ENCODE peak calls at places on chromosomes 11 and 22, in four cellular contexts. K is prostate gland, T is GM23338, W is K562. I is an unnamed sample.

GRCh38 chr11:34068098-34068497 is 16.6 kb downstream of the CAPRIN1 start:
- DNase-seq in T (no peak), W (no peak), K (no peak), I (no peak)

GRCh38 chr22:24402460-24403192 is 24.8 kb upstream of the ADORA2A start:
- DNase-seq in W (no peak), K (peak), T (no peak), I (no peak)

GRCh38 chr11:93567406-93567819 is 24.2 kb upstream of the SMCO4 start:
- DNase-seq in K (peak), T (no peak), W (no peak), I (no peak)

GRCh38 chr22:49406879-49407587 is 420.6 kb downstream of the BRD1 start:
- DNase-seq in K (no peak), T (no peak), W (no peak), I (no peak)

GRCh38 chr11:21646351-21646750 is 546.5 kb upstream of the ANO5 start:
- DNase-seq in W (no peak), K (no peak), T (no peak), I (no peak)

GRCh38 chr22:45166935-45167334 is 3.2 kb downstream of the NUP50 start:
- DNase-seq in K (no peak), T (no peak), W (no peak), I (no peak)

GRCh38 chr22:40401981-40402406 is 31.6 kb downstream of the SGSM3 start:
- DNase-seq in T (no peak), W (no peak), K (no peak), I (no peak)

GRCh38 chr22:50091092-50091491 is 1.3 kb downstream of the MOV10L1 start:
- DNase-seq in K (no peak), T (no peak), W (no peak), I (no peak)

GRCh38 chr11:64903291-64903833 is 13.6 kb downstream of the ATG2A start:
- DNase-seq in W (no peak), T (no peak), K (no peak), I (no peak)

GRCh38 chr11:76159983-76160661 is 46.2 kb downstream of the WNT11 start:
- DNase-seq in K (no peak), T (no peak), W (no peak), I (no peak)

GRCh38 chr11:62980133-62980760 is 4.5 kb downstream of the SLC22A6 start:
- DNase-seq in K (no peak), T (peak), W (no peak), I (no peak)

GRCh38 chr22:19275513-19275912 is 16.0 kb downstream of the CLTCL1 start:
- DNase-seq in T (no peak), W (no peak), K (no peak), I (no peak)

GRCh38 chr11:94876645-94877445 is 96.5 kb downstream of the CWC15 start:
- DNase-seq in T (no peak), W (peak), K (peak), I (peak)

GRCh38 chr11:64767344-64768299 is 7.8 kb upstream of the PYGM start:
- DNase-seq in W (no peak), K (no peak), T (peak), I (no peak)

GRCh38 chr11:103923473-103923931 is 112.9 kb upstream of the DDI1 start:
- DNase-seq in T (peak), W (no peak), K (no peak), I (no peak)

GRCh38 chr11:85170184-85170583 is 457.0 kb downstream of the DLG2 start:
- DNase-seq in W (no peak), T (peak), K (no peak), I (no peak)

GRCh38 chr11:83572521-83572920 is 286.4 kb upstream of the CCDC90B start:
- DNase-seq in W (no peak), K (no peak), T (peak), I (no peak)

GRCh38 chr22:39264344-39265116 is 19.7 kb upstream of the PDGFB start:
- DNase-seq in W (no peak), T (no peak), K (no peak), I (no peak)

GRCh38 chr22:30694171-30694637 is 470 bp upstream of the OSBP2 start:
- DNase-seq in W (no peak), K (peak), T (peak), I (no peak)

GRCh38 chr11:11148104-11148509 is 204.9 kb downstream of the CSNK2A3 start:
- DNase-seq in W (peak), T (peak), K (peak), I (no peak)

GRCh38 chr22:17914474-17914873 is 109.9 kb downstream of the MICAL3 start:
- DNase-seq in K (no peak), W (no peak), T (no peak), I (no peak)

GRCh38 chr11:46480166-46480726 is 88.7 kb upstream of the CHRM4 start:
- DNase-seq in T (no peak), K (no peak), W (no peak), I (no peak)

GRCh38 chr22:19143967-19144400 is 467 bp downstream of the ESS2 start:
- DNase-seq in T (no peak), W (peak), K (no peak), I (no peak)

GRCh38 chr22:22786301-22787115 is 101.1 kb upstream of the IGLL5 start:
- DNase-seq in W (peak), K (no peak), T (no peak), I (no peak)

GRCh38 chr11:97610000-97610399 is 1220.2 kb downstream of the JRKL start:
- DNase-seq in W (peak), T (peak), K (no peak), I (no peak)

GRCh38 chr22:38774496-38775166 is 18.8 kb upstream of the SUN2 start:
- DNase-seq in W (no peak), K (peak), T (no peak), I (no peak)

GRCh38 chr11:45168366-45169130 is 22.1 kb downstream of the PRDM11 start:
- DNase-seq in W (no peak), K (no peak), T (peak), I (no peak)

GRCh38 chr11:1841511-1842148 is 2.8 kb downstream of the TNNI2 start:
- DNase-seq in W (no peak), K (no peak), T (no peak), I (no peak)

GRCh38 chr11:61362542-61362875 is 335 bp downstream of the TMEM138 start:
- DNase-seq in W (peak), K (no peak), T (peak), I (no peak)

GRCh38 chr22:47213571-47214230 is 451.3 kb downstream of the TBC1D22A start:
- DNase-seq in W (peak), K (no peak), T (peak), I (peak)

GRCh38 chr11:68655406-68655805 is 28.9 kb upstream of the GAL start:
- DNase-seq in T (no peak), W (no peak), K (no peak), I (no peak)

GRCh38 chr11:114348200-114349191 is 51.8 kb downstream of the C11orf71 start:
- DNase-seq in K (peak), T (peak), W (peak), I (peak)

GRCh38 chr11:69303427-69303826 is 9.5 kb downstream of the MYEOV start:
- DNase-seq in W (no peak), T (no peak), K (no peak), I (no peak)

GRCh38 chr11:85766801-85767200 is 44.1 kb downstream of the SYTL2 start:
- DNase-seq in T (no peak), W (no peak), K (no peak), I (no peak)

GRCh38 chr11:2305862-2306823 is 4.3 kb downstream of the TSPAN32 start:
- DNase-seq in T (no peak), W (no peak), K (no peak), I (no peak)

GRCh38 chr11:22690891-22691290 is 24.5 kb downstream of the GAS2 start:
- DNase-seq in T (no peak), W (no peak), K (no peak), I (no peak)

GRCh38 chr11:69815973-69816372 is 3.2 kb downstream of the FGF3 start:
- DNase-seq in W (no peak), K (no peak), T (no peak), I (no peak)

GRCh38 chr22:38315801-38316339 is 1.4 kb downstream of the CSNK1E start:
- DNase-seq in T (no peak), W (no peak), K (no peak), I (no peak)

DNA sequence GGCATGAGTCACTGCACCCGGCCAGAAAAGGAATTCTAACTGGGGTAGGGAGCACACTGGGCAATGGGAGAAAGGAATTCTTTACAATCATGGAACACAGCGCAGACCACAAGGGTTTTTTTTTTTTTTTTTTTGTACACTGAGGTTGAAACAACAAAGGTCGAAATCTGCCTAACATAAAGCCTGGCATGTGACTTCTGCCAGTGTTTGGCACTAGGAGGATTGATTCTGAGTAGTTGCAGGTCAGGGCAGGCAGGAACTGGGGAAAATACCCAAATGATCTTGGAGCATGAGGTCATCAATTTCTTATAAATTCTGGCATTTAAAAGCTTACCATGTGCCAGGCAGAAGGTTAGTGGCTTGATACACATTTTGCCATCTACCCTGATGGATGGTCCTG is 202.0 kb upstream of the SNX19 start:
- DNase-seq in K (no peak), T (no peak), W (no peak), I (no peak)
- TF ChIP-seq POLR2AphosphoS5 in K (no peak), T (no peak), W (no peak), I (no peak)

GRCh38 chr11:72353861-72354260 is 80.5 kb downstream of the CLPB start:
- DNase-seq in W (no peak), T (peak), K (no peak), I (no peak)

GRCh38 chr11:72363112-72363511 is 71.2 kb downstream of the CLPB start:
- DNase-seq in K (no peak), W (no peak), T (no peak), I (no peak)

GRCh38 chr11:72354356-72355115 is 79.8 kb downstream of the CLPB start:
- DNase-seq in K (no peak), W (no peak), T (peak), I (no peak)

GRCh38 chr11:72361321-72361720 is 73.0 kb downstream of the CLPB start:
- DNase-seq in T (no peak), K (no peak), W (no peak), I (no peak)

DNA sequence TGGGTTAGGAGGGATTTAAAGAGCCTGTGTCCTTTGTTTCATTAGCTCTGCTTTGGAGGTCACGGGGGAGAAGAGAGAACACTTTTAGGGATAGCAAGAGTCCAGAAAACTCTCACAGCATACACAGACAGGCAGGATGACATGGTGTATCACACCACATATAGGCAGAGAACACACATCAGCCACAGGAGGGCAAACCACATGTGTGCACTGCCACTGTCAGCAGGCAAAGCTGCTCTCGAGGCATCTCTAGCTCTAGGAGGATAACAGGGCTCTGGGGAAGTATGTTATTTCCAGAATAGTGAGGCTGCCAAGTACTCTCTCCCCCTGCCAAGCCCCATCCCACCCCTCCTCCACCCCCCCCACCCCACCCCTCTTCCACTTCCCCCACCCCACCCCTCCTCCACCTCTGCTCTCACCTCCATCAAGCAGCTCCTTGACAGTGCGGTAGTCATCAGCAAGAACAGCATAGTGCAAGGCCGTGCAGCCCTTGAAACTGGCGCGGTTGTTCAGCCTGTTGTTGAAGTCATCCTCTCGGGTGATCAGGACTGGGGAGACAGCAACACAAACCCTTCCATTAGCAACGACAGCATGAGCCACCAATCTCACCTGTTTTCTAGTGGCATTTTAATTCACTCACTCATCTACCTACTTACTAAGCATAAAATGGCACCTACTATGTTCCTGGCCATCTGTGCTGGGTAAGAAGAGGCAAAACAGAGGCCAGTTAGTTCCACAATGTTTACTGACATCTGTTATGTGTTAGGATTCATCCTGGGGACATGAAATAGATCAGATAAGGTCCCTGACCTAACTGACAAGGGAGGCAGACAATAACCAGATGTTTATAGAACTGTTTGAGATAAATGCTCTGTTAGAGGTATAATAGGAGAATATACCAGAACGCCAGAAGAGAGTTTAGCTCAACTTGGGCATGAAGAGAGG is 75.6 kb downstream of the CLPB start:
- DNase-seq in W (no peak), T (no peak), K (no peak), I (no peak)
- H3K27ac ChIP-seq in W (no peak), T (no peak), K (no peak), I (no peak)

GRCh38 chr22:37022483-37023337 is 3.2 kb downstream of the MPST start:
- DNase-seq in W (no peak), T (no peak), K (no peak), I (no peak)

GRCh38 chr22:37021041-37021440 is 1.5 kb downstream of the MPST start:
- DNase-seq in K (no peak), W (no peak), T (no peak), I (no peak)

GRCh38 chr22:37020192-37020479 is 594 bp downstream of the MPST start:
- DNase-seq in T (no peak), W (peak), K (peak), I (no peak)

GRCh38 chr22:37023743-37024338 is 4.3 kb downstream of the MPST start:
- DNase-seq in T (no peak), W (no peak), K (no peak), I (no peak)

DNA sequence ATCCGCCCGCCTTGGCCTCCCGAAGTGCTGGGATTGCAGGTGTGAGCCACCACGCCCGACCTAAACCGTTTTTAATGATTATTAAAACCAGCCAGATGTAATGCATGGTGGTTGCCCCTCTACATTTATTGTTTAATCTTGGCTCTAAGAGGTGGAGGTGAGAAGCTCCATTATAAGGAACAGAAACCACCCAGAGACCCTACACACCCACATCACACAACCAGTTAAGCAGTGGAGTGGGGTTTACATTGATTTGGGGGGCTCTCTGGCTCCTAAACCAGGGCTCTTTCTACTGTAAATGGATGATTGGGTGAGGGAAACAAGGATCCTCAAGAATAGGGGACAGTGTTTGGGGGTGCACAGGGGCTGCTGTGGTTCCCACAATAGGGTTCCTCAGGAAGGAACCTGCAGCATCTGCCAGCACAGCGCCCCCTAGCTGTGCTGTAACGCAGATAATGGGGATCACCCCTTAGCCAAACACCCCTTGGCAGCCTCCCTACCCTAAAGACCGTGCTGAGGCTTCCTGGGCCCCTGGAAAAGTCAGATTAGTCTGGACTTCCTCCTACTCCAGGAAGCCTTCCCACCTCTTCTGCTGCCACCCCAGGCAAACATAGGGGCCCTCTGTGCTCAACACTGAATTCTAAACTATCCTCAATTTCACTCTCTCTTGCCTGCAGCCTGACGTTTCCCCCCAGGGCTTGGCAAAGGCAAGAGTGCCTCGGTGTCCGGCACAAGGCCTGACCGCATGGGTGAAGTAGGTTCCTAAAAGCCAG is 2.4 kb downstream of the MPST start:
- DNase-seq in W (peak), K (no peak), T (peak), I (no peak)
- H3K4me3 ChIP-seq in W (no peak), K (no peak), T (no peak), I (no peak)

GRCh38 chr22:43325176-43325575 is 18.0 kb downstream of the SCUBE1 start:
- DNase-seq in K (no peak), W (no peak), T (no peak), I (no peak)
- TF ChIP-seq POLR2AphosphoS5 in K (no peak), W (no peak), T (no peak), I (no peak)

GRCh38 chr11:67451658-67451976 is 912 bp downstream of the GPR152 start:
- DNase-seq in T (no peak), K (no peak), W (no peak), I (no peak)
- H3K27ac ChIP-seq in T (no peak), K (no peak), W (no peak), I (no peak)

GRCh38 chr11:78205256-78205655 is 16.5 kb downstream of the USP35 start:
- DNase-seq in W (no peak), K (no peak), T (no peak), I (no peak)

GRCh38 chr11:78205691-78206090 is 17.0 kb downstream of the USP35 start:
- DNase-seq in K (no peak), T (no peak), W (no peak), I (no peak)

GRCh38 chr11:78201096-78201495 is 12.4 kb downstream of the USP35 start:
- DNase-seq in T (no peak), K (no peak), W (no peak), I (no peak)

GRCh38 chr11:78202733-78203167 is 14.0 kb downstream of the USP35 start:
- DNase-seq in K (no peak), W (no peak), T (no peak), I (no peak)

DNA sequence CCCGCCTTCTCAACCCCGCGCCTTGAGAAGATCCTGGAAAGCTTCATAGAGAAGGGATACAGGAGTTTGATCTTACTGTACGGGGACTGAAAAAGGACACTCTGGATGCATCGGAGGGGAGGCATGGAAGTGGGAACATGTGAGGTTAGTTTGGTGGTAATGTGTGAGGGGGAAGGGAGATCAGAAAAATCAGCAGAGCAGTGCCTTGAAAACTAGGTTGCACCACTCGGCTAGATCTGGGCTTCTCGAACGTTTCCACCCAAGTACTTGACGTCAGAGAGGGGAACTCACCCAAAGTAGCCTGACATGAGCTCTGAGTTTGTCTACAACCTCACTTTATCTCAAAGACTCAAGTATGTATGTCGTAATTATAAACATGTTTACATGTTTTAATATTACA is 14.5 kb downstream of the USP35 start:
- DNase-seq in T (no peak), W (no peak), K (no peak), I (no peak)
- H3K4me3 ChIP-seq in T (no peak), W (no peak), K (no peak), I (no peak)

DNA sequence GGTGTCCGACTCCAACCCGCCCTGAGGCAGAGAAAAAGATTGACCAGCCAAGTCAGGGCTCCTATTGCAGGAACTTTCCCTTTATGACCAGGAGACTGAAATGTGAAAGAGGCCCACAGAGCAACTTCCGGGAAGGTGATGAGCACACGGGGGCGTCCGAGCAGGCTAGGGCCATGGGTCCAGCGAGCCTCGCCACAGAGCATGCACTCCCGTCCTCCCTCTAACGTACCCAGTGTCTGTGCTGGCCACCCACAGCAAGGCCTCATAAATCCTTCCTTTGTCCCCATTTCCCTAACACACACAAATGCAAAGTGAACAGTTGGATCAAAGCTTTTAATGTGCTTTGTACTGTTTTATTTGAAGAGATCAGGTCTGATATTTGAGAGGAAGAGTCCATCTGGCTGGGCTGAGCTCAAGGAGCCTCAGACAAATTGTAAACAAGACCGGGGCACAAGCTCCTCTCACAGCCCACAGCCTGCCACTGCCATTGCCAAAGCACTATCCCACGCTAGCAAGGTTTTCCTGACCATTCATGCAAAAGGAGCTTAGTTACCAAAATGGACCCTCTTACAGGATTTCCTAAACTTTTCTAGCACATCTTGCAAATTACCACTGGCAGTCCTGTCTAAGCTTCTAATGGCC is 44.2 kb downstream of the BLID start:
- DNase-seq in W (no peak), T (peak), K (peak), I (no peak)
- TF ChIP-seq POLR2AphosphoS5 in W (no peak), T (no peak), K (peak), I (no peak)